ENCODE peak calls at places on chromosomes 3 and 15, in eight cellular contexts. P, L, U, S, Q, G, W and R are unnamed samples.

GRCh38 chr3:45981321-45982038 is 14.1 kb downstream of the FYCO1 start:
- DNase-seq in P (no peak), L (no peak), U (no peak), S (no peak), Q (no peak), G (no peak), W (peak; percentile 76), R (no peak)

GRCh38 chr15:89472785-89473256 is 23.6 kb downstream of the RHCG start:
- DNase-seq in P (peak; percentile 60), L (peak; percentile 79), U (no peak), S (peak; percentile 23), Q (peak; percentile 85), G (peak; percentile 63), W (peak; percentile 47), R (peak; percentile 73)

GRCh38 chr3:132261501-132261900 is 55.7 kb upstream of the ACP3 start:
- DNase-seq in P (no peak), L (no peak), U (no peak), S (no peak), Q (no peak), G (no peak), W (no peak), R (no peak)

GRCh38 chr3:137869022-137869421 is 104.9 kb downstream of the SOX14 start:
- DNase-seq in P (no peak), L (no peak), U (no peak), S (no peak), Q (no peak), G (no peak), W (no peak), R (no peak)

GRCh38 chr3:189142527-189142926 is 29.2 kb upstream of the TPRG1 start:
- DNase-seq in P (no peak), L (no peak), U (no peak), S (no peak), Q (no peak), G (no peak), W (no peak), R (no peak)

GRCh38 chr3:37477713-37478487 is 303.5 kb upstream of the LRRFIP2 start:
- DNase-seq in P (no peak), L (no peak), U (no peak), S (no peak), Q (no peak), G (no peak), W (no peak), R (no peak)

GRCh38 chr15:86300371-86301106 is 220.9 kb downstream of the AGBL1 start:
- DNase-seq in P (no peak), L (no peak), U (no peak), S (no peak), Q (no peak), G (no peak), W (no peak), R (no peak)

GRCh38 chr3:189276481-189277190 is 104.9 kb downstream of the TPRG1 start:
- DNase-seq in P (no peak), L (no peak), U (no peak), S (peak; percentile 22), Q (no peak), G (peak; percentile 37), W (peak; percentile 28), R (peak; percentile 40)

GRCh38 chr15:68318008-68318835 is 40.7 kb downstream of the FEM1B start:
- DNase-seq in P (peak; percentile 34), L (no peak), U (no peak), S (no peak), Q (no peak), G (no peak), W (no peak), R (no peak)

GRCh38 chr3:196996454-196997265 is 28.0 kb upstream of the PIGZ start:
- DNase-seq in P (peak; percentile 49), L (no peak), U (no peak), S (peak; percentile 9), Q (no peak), G (no peak), W (no peak), R (no peak)

GRCh38 chr3:13051066-13051465 is 22.2 kb downstream of the IQSEC1 start:
- DNase-seq in P (peak; percentile 46), L (no peak), U (no peak), S (no peak), Q (no peak), G (no peak), W (no peak), R (no peak)

GRCh38 chr15:29870495-29871151 is 48.4 kb upstream of the TJP1 start:
- DNase-seq in P (no peak), L (no peak), U (no peak), S (peak; percentile 62), Q (peak; percentile 33), G (no peak), W (no peak), R (peak; percentile 28)

GRCh38 chr15:67043939-67044771 is 21.2 kb upstream of the SMAD3 start:
- DNase-seq in P (no peak), L (no peak), U (peak; percentile 51), S (no peak), Q (no peak), G (no peak), W (peak; percentile 88), R (peak; percentile 36)

GRCh38 chr3:98755601-98756000 is 7.5 kb upstream of the ST3GAL6 start:
- DNase-seq in P (no peak), L (no peak), U (no peak), S (no peak), Q (no peak), G (no peak), W (no peak), R (no peak)

GRCh38 chr15:42670441-42670840 is 66.5 kb downstream of the CDAN1 start:
- DNase-seq in P (no peak), L (no peak), U (no peak), S (no peak), Q (no peak), G (no peak), W (no peak), R (no peak)

DNA sequence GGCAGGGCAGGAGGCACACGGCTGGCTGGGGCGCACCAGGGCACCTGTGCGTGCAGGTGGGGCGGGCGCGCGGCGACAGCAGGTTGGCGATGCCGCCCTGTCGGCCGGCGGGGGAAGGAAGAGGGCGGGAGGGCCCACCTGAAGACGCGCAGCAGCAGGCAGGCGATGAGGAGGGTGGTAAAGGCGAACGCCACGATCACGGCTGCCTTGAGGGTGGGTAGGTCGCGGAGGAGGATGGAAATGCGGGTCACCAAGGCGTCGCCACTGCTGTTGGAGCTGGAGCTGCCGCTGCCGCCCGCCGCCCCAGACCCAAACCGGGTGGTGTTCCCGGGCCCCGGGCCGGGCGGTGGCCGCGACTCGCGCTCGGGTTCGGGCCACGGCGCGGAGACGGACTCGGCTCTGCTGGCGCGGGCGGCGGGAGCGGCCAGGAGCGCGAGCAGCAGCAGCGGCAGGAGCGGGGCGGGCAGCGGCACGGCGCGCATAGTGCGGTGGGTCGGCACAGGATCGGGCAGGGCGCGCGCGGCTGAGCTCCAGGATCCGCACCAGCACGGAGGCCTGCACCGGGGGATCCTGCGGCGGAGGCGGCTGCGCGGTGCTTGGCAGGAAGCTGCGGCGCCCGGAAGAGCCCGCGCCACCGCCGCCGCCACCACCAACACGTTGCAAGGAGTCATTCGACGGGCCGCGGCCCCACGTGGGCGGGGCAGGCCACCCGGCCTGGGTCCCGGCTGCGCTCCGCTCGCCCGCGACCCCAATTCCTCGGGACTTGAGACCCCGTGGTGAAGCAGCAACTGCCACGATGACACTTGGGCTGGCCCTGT is at the start of gene FAM174B:
- DNase-seq in P (no peak), L (peak; percentile 63), U (peak; percentile 57), S (peak; percentile 60), Q (peak; percentile 81), G (peak; percentile 79), W (no peak), R (peak; percentile 75)
- TF ChIP-seq CTCF in P (no peak), L (no peak), U (no peak), S (no peak), Q (no peak), G (no peak), W (no peak), R (peak; percentile 31)

DNA sequence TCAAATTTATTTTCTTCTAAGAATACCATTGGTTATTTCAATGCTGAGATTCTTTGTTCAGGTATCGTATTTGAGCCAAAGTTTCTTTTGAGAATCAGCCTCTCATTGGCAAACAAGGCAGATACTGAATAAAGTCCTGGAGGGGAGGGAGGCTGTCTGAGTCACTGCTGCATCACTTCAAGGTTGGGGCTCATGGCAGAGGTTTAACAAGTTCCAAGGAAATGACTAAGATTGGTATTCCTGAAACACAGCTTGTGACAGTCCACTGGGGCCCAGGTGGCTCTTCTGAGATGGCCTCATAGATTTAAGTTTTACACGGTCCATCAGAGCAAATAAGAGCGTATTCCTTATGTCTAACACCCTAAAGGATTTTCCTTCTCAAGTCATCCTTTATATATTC is 213.8 kb upstream of the STAC start:
- DNase-seq in P (no peak), L (no peak), U (no peak), S (no peak), Q (no peak), G (peak; percentile 17), W (no peak), R (no peak)
- TF ChIP-seq CTCF in P (no peak), L (no peak), U (no peak), S (no peak), Q (no peak), G (no peak), W (no peak), R (no peak)

DNA sequence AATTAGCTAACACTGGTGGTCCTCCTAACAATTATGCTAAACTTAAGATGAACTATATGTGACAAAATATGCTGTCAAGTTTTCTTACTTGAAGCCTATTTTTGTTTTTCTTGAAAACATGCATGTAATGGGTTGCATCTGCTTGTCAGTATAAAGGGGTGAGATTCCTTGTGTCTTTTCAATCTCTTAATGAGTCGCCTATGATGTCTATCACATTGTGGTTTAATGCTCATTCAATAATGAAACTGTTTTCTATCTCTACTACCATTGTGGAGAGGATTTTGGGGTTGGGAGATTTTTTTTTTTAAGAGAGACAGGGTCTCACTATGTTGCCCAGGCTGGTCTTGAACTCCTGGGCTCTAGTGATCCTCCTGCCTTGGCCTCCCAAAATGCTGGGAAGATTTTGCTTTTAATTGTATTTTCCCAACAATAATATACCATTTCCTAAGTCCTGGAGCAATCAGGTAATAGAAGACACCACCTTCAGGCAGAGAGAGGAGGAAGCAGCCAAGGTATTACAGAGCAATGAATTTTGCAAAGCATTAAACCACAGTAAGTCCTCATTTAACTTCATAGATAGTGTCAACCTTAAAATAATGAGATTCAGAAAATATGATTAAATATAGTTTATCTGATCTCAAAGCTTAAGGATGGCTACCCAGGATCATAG is 17.4 kb upstream of the TRMT10C start:
- DNase-seq in P (no peak), L (no peak), U (no peak), S (no peak), Q (no peak), G (no peak), W (no peak), R (no peak)
- TF ChIP-seq CTCF in P (no peak), L (no peak), U (peak; percentile 8), S (no peak), Q (no peak), G (peak; percentile 26), W (no peak), R (peak; percentile 9)

DNA sequence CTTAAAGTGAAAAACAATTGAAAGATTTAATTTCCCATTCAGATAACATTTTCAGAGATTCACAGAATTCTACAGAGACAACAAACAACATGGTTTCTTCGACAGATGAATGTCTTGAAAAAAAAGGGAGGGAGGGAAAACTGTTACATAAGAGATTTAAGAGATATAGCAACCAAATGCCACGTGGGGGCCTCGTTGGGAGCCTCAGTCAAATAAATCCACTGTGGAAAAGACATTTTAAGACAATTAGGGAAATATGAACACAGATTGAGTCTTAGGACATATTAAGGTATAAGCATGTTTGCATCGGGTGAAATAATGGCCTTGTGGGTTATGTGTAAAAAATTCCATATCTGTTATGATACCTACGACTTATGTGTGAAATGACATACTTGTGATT is 5.0 kb upstream of the PRRT3 start:
- DNase-seq in P (no peak), L (no peak), U (no peak), S (no peak), Q (no peak), G (no peak), W (peak; percentile 33), R (no peak)
- TF ChIP-seq CTCF in P (no peak), L (no peak), U (no peak), S (no peak), Q (no peak), G (no peak), W (peak; percentile 35), R (no peak)